ENCODE peak calls at places on chromosome 5, in eight cellular contexts. One of them, this sample, is unnamed.

GRCh38 chr5:2192496-2192895 is 309.8 kb upstream of the IRX4 start:
- DNase-seq in foreskin fibroblast: no peak
- DNase-seq in uterus: no peak
- DNase-seq in fibroblast of mammary gland: no peak
- DNase-seq in choroid plexus epithelial cell: no peak
- DNase-seq in heart right ventricle: no peak
- DNase-seq in heart left ventricle: no peak
- DNase-seq in bronchial epithelial cell: no peak
- DNase-seq in this sample: no peak

GRCh38 chr5:77239126-77239741 is 28.8 kb downstream of the PDE8B start:
- DNase-seq in choroid plexus epithelial cell: peak; percentile 55
- DNase-seq in heart left ventricle: no peak
- DNase-seq in uterus: no peak
- DNase-seq in fibroblast of mammary gland: peak; percentile 26
- DNase-seq in foreskin fibroblast: peak; percentile 51
- DNase-seq in heart right ventricle: no peak
- DNase-seq in bronchial epithelial cell: peak; percentile 15
- DNase-seq in this sample: no peak

GRCh38 chr5:54651482-54652076 is 134.0 kb downstream of the SNX18 start:
- DNase-seq in choroid plexus epithelial cell: no peak
- DNase-seq in heart left ventricle: peak; percentile 91
- DNase-seq in uterus: peak; percentile 77
- DNase-seq in heart right ventricle: peak; percentile 82
- DNase-seq in fibroblast of mammary gland: peak; percentile 52
- DNase-seq in foreskin fibroblast: no peak
- DNase-seq in bronchial epithelial cell: peak; percentile 84
- DNase-seq in this sample: no peak

GRCh38 chr5:127876384-127876783 is 173.2 kb downstream of the CCDC192 start:
- DNase-seq in fibroblast of mammary gland: no peak
- DNase-seq in choroid plexus epithelial cell: no peak
- DNase-seq in foreskin fibroblast: no peak
- DNase-seq in heart left ventricle: no peak
- DNase-seq in bronchial epithelial cell: no peak
- DNase-seq in heart right ventricle: no peak
- DNase-seq in uterus: no peak
- DNase-seq in this sample: no peak

GRCh38 chr5:95155888-95156287 is 129.0 kb downstream of the MCTP1 start:
- DNase-seq in choroid plexus epithelial cell: no peak
- DNase-seq in heart left ventricle: no peak
- DNase-seq in heart right ventricle: no peak
- DNase-seq in uterus: no peak
- DNase-seq in bronchial epithelial cell: no peak
- DNase-seq in foreskin fibroblast: no peak
- DNase-seq in fibroblast of mammary gland: no peak
- DNase-seq in this sample: no peak

GRCh38 chr5:28862860-28863196 is 1824.4 kb upstream of the CDH9 start:
- DNase-seq in fibroblast of mammary gland: no peak
- DNase-seq in bronchial epithelial cell: no peak
- DNase-seq in uterus: no peak
- DNase-seq in foreskin fibroblast: no peak
- DNase-seq in choroid plexus epithelial cell: no peak
- DNase-seq in heart left ventricle: no peak
- DNase-seq in heart right ventricle: no peak
- DNase-seq in this sample: no peak

GRCh38 chr5:147925020-147925419 is 18.7 kb upstream of the C5orf46 start:
- DNase-seq in uterus: no peak
- DNase-seq in heart right ventricle: no peak
- DNase-seq in foreskin fibroblast: no peak
- DNase-seq in choroid plexus epithelial cell: no peak
- DNase-seq in bronchial epithelial cell: no peak
- DNase-seq in heart left ventricle: no peak
- DNase-seq in fibroblast of mammary gland: no peak
- DNase-seq in this sample: no peak

GRCh38 chr5:113514263-113514590 is 733 bp downstream of the YTHDC2 start:
- DNase-seq in fibroblast of mammary gland: no peak
- DNase-seq in choroid plexus epithelial cell: no peak
- DNase-seq in foreskin fibroblast: peak; percentile 49
- DNase-seq in heart right ventricle: no peak
- DNase-seq in heart left ventricle: no peak
- DNase-seq in uterus: no peak
- DNase-seq in bronchial epithelial cell: no peak
- DNase-seq in this sample: no peak

GRCh38 chr5:40405230-40405629 is 274.5 kb upstream of the PTGER4 start:
- DNase-seq in fibroblast of mammary gland: peak; percentile 34
- DNase-seq in heart right ventricle: no peak
- DNase-seq in choroid plexus epithelial cell: peak; percentile 82
- DNase-seq in foreskin fibroblast: peak; percentile 64
- DNase-seq in uterus: no peak
- DNase-seq in bronchial epithelial cell: peak; percentile 82
- DNase-seq in heart left ventricle: no peak
- DNase-seq in this sample: no peak

GRCh38 chr5:174736351-174736721 is 12.0 kb downstream of the MSX2 start:
- DNase-seq in heart left ventricle: no peak
- DNase-seq in foreskin fibroblast: peak; percentile 65
- DNase-seq in fibroblast of mammary gland: peak; percentile 67
- DNase-seq in choroid plexus epithelial cell: peak; percentile 46
- DNase-seq in heart right ventricle: no peak
- DNase-seq in bronchial epithelial cell: peak; percentile 29
- DNase-seq in uterus: no peak
- DNase-seq in this sample: no peak

GRCh38 chr5:41841325-41841724 is 28.9 kb downstream of the OXCT1 start:
- DNase-seq in fibroblast of mammary gland: no peak
- DNase-seq in bronchial epithelial cell: no peak
- DNase-seq in heart left ventricle: peak; percentile 28
- DNase-seq in foreskin fibroblast: no peak
- DNase-seq in choroid plexus epithelial cell: no peak
- DNase-seq in heart right ventricle: no peak
- DNase-seq in uterus: no peak
- DNase-seq in this sample: no peak

GRCh38 chr5:95957804-95958203 is 3.8 kb downstream of the ELL2 start:
- DNase-seq in heart right ventricle: no peak
- DNase-seq in bronchial epithelial cell: no peak
- DNase-seq in foreskin fibroblast: no peak
- DNase-seq in uterus: no peak
- DNase-seq in choroid plexus epithelial cell: no peak
- DNase-seq in fibroblast of mammary gland: no peak
- DNase-seq in heart left ventricle: no peak
- DNase-seq in this sample: no peak

GRCh38 chr5:138603521-138603920 is 28.3 kb upstream of the HSPA9 start:
- DNase-seq in bronchial epithelial cell: peak; percentile 39
- DNase-seq in choroid plexus epithelial cell: peak; percentile 85
- DNase-seq in heart right ventricle: no peak
- DNase-seq in fibroblast of mammary gland: no peak
- DNase-seq in foreskin fibroblast: no peak
- DNase-seq in heart left ventricle: no peak
- DNase-seq in uterus: no peak
- DNase-seq in this sample: no peak

GRCh38 chr5:98997000-98997399 is 68.2 kb upstream of the CHD1 start:
- DNase-seq in foreskin fibroblast: peak; percentile 65
- DNase-seq in fibroblast of mammary gland: peak; percentile 96
- DNase-seq in heart right ventricle: no peak
- DNase-seq in uterus: no peak
- DNase-seq in bronchial epithelial cell: peak; percentile 3
- DNase-seq in choroid plexus epithelial cell: peak; percentile 47
- DNase-seq in heart left ventricle: no peak
- DNase-seq in this sample: no peak

GRCh38 chr5:159917919-159918487 is 1.7 kb downstream of the ADRA1B start:
- DNase-seq in uterus: no peak
- DNase-seq in heart left ventricle: no peak
- DNase-seq in heart right ventricle: no peak
- DNase-seq in bronchial epithelial cell: peak; percentile 72
- DNase-seq in choroid plexus epithelial cell: no peak
- DNase-seq in foreskin fibroblast: peak; percentile 38
- DNase-seq in fibroblast of mammary gland: no peak
- DNase-seq in this sample: no peak

DNA sequence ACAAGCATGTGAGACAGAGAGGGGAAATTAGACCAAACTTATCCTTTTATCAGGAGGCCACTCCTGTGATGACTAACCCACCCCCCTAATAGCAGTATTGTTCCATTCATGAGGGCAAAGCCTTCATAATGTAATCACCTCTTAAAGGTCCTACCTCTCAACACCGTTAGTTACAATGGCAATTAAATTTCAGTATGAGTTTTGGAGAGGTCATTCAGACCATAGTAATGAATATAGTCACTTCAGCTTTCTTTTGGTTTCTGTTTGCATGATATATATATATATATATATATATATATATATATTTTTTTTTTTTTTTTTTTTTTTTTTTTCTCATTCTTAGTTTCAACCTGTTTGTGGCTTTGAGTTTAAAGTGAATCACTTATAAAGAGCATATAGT is 10.5 kb downstream of the ADGRV1 start:
- DNase-seq in choroid plexus epithelial cell: no peak
- DNase-seq in heart left ventricle: no peak
- DNase-seq in heart right ventricle: no peak
- DNase-seq in foreskin fibroblast: no peak
- DNase-seq in fibroblast of mammary gland: no peak
- DNase-seq in bronchial epithelial cell: no peak
- DNase-seq in uterus: no peak
- DNase-seq in this sample: no peak
- H3K4me3 ChIP-seq in choroid plexus epithelial cell: no peak overlapping the region
- H3K4me3 ChIP-seq in heart left ventricle: no peak overlapping the region
- H3K4me3 ChIP-seq in heart right ventricle: no peak overlapping the region
- H3K4me3 ChIP-seq in foreskin fibroblast: no peak overlapping the region
- H3K4me3 ChIP-seq in fibroblast of mammary gland: no peak overlapping the region
- H3K4me3 ChIP-seq in bronchial epithelial cell: no peak overlapping the region
- H3K4me3 ChIP-seq in uterus: no peak overlapping the region
- H3K4me3 ChIP-seq in this sample: no peak overlapping the region

GRCh38 chr5:180670157-180670556 is 20.8 kb upstream of the FLT4 start:
- DNase-seq in fibroblast of mammary gland: no peak
- DNase-seq in heart left ventricle: no peak
- DNase-seq in foreskin fibroblast: no peak
- DNase-seq in choroid plexus epithelial cell: no peak
- DNase-seq in heart right ventricle: no peak
- DNase-seq in uterus: no peak
- DNase-seq in bronchial epithelial cell: no peak
- DNase-seq in this sample: no peak

GRCh38 chr5:180669661-180670060 is 20.3 kb upstream of the FLT4 start:
- DNase-seq in heart left ventricle: no peak
- DNase-seq in choroid plexus epithelial cell: no peak
- DNase-seq in fibroblast of mammary gland: no peak
- DNase-seq in bronchial epithelial cell: no peak
- DNase-seq in foreskin fibroblast: no peak
- DNase-seq in uterus: no peak
- DNase-seq in heart right ventricle: no peak
- DNase-seq in this sample: no peak

GRCh38 chr5:180670586-180671359 is 21.4 kb upstream of the FLT4 start:
- DNase-seq in bronchial epithelial cell: peak; percentile 54
- DNase-seq in heart left ventricle: peak; percentile 58
- DNase-seq in choroid plexus epithelial cell: peak; percentile 64
- DNase-seq in foreskin fibroblast: peak; percentile 53
- DNase-seq in uterus: no peak
- DNase-seq in fibroblast of mammary gland: peak; percentile 48
- DNase-seq in heart right ventricle: peak; percentile 53
- DNase-seq in this sample: no peak

GRCh38 chr5:180675036-180675635 is 25.7 kb upstream of the FLT4 start:
- DNase-seq in uterus: no peak
- DNase-seq in choroid plexus epithelial cell: no peak
- DNase-seq in heart right ventricle: no peak
- DNase-seq in bronchial epithelial cell: no peak
- DNase-seq in heart left ventricle: no peak
- DNase-seq in fibroblast of mammary gland: no peak
- DNase-seq in foreskin fibroblast: no peak
- DNase-seq in this sample: no peak

DNA sequence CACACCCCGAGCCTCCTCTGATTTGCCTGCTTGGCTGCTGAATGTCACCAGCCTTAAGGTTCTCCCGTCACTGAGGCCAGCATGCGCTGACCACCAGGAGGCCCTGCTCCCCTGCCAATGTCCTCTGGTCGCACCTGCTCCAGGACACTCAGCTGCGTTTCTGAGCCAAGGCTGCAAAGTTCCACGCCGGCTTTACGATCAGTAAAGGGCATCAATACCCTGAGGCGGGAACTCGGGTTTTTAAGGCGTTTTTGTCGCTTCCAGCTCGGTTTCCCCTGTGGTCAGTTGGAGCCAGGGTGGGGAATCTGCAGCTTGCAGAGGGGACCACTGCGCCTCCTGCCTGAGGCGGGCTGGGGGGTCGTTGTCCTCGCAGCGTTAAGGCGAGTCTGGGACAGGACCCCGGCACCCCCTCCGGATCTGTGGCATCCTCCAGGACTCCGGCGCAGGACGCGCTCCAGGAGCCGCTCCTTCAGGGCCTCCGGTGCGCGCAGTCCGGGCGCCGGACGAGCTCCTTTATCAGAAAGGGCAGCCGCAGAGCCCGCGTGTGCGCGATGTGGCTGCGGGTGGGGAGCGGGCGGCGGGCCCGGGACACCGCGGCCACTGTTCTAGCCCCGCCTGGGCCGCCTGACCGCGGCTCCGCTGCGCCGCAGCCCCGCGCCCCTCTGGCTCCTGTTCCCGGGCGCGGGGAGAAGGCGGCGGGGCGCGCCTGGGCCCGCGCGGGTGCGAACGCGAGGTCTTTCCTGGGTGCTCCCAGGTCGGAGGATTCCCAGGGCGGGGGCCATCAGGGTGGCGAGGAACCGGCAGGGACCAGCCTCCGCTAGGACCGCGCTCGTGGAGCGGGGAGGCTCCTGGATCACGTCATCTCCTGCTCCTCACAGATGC is 24.2 kb upstream of the FLT4 start:
- DNase-seq in bronchial epithelial cell: no peak
- DNase-seq in fibroblast of mammary gland: no peak
- DNase-seq in uterus: no peak
- DNase-seq in foreskin fibroblast: no peak
- DNase-seq in choroid plexus epithelial cell: no peak
- DNase-seq in heart left ventricle: no peak
- DNase-seq in heart right ventricle: no peak
- DNase-seq in this sample: no peak
- H3K4me3 ChIP-seq in bronchial epithelial cell: no peak overlapping the region
- H3K4me3 ChIP-seq in fibroblast of mammary gland: no peak overlapping the region
- H3K4me3 ChIP-seq in uterus: no peak overlapping the region
- H3K4me3 ChIP-seq in foreskin fibroblast: no peak overlapping the region
- H3K4me3 ChIP-seq in choroid plexus epithelial cell: no peak overlapping the region
- H3K4me3 ChIP-seq in heart left ventricle: no peak overlapping the region
- H3K4me3 ChIP-seq in heart right ventricle: no peak overlapping the region
- H3K4me3 ChIP-seq in this sample: no peak overlapping the region

GRCh38 chr5:68071243-68071642 is 144.3 kb upstream of the PIK3R1 start:
- DNase-seq in heart right ventricle: no peak
- DNase-seq in bronchial epithelial cell: no peak
- DNase-seq in heart left ventricle: no peak
- DNase-seq in uterus: no peak
- DNase-seq in fibroblast of mammary gland: peak; percentile 28
- DNase-seq in choroid plexus epithelial cell: no peak
- DNase-seq in foreskin fibroblast: no peak
- DNase-seq in this sample: no peak
- H3K4me3 ChIP-seq in heart right ventricle: no peak overlapping the region
- H3K4me3 ChIP-seq in bronchial epithelial cell: no peak overlapping the region
- H3K4me3 ChIP-seq in heart left ventricle: no peak overlapping the region
- H3K4me3 ChIP-seq in uterus: no peak overlapping the region
- H3K4me3 ChIP-seq in fibroblast of mammary gland: no peak overlapping the region
- H3K4me3 ChIP-seq in choroid plexus epithelial cell: no peak overlapping the region
- H3K4me3 ChIP-seq in foreskin fibroblast: no peak overlapping the region
- H3K4me3 ChIP-seq in this sample: no peak overlapping the region

DNA sequence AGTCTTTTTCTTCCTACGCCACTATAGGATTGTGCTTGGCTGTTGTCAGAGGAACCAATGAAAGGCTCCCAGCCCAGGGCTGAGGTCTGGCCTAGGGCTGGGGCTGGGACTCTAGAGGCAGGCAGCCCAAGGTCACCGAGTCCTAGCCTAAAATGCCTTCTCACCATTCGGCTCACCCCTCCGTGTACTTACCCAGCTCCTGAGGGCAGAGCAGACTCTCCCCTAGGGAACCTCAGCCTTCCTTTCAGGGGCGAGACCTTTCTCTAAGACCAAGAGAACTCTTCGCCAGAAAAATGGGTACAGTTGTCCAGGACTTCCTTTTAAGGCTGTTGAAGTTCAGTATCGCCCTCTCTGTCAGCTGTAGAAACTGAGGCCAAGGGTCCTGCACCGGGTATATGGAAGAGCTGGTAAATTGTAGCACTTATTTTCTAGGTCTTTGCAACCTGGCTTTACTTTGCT is 1.7 kb upstream of the SPRY4 start:
- DNase-seq in heart right ventricle: no peak
- DNase-seq in uterus: no peak
- DNase-seq in fibroblast of mammary gland: no peak
- DNase-seq in foreskin fibroblast: no peak
- DNase-seq in heart left ventricle: no peak
- DNase-seq in choroid plexus epithelial cell: peak; percentile 30
- DNase-seq in bronchial epithelial cell: no peak
- DNase-seq in this sample: no peak
- H3K4me3 ChIP-seq in heart right ventricle: peak overlapping the region; percentile 78
- H3K4me3 ChIP-seq in uterus: no peak overlapping the region
- H3K4me3 ChIP-seq in fibroblast of mammary gland: peak overlapping the region; percentile 97
- H3K4me3 ChIP-seq in foreskin fibroblast: peak overlapping the region; percentile 93
- H3K4me3 ChIP-seq in heart left ventricle: peak overlapping the region; percentile 78
- H3K4me3 ChIP-seq in choroid plexus epithelial cell: peak overlapping the region; percentile 92
- H3K4me3 ChIP-seq in bronchial epithelial cell: no peak overlapping the region
- H3K4me3 ChIP-seq in this sample: peak overlapping the region; percentile 71